ENCODE peak calls at places on chromosomes 7 and 10, in ten cellular contexts. Z, Y, S, X, L, I, K, J, N and M are unnamed samples.

GRCh38 chr7:127809285-127809702 is 157.3 kb downstream of the SND1 start:
- DNase-seq in Z (peak; percentile 85), Y (peak; percentile 78), S (no peak), X (peak; percentile 72), L (no peak), I (no peak), K (peak; percentile 91), J (no peak), N (no peak), M (peak; percentile 67)

GRCh38 chr10:73060738-73061635 is 35.7 kb downstream of the P4HA1 start:
- DNase-seq in Z (peak; percentile 61), Y (no peak), S (no peak), X (no peak), L (peak; percentile 51), I (no peak), K (peak; percentile 48), J (no peak), N (no peak), M (no peak)

GRCh38 chr7:39606941-39607340 is 16.4 kb upstream of the RALA start:
- DNase-seq in Z (no peak), Y (no peak), S (no peak), X (no peak), L (no peak), I (no peak), K (no peak), J (no peak), N (no peak), M (no peak)

GRCh38 chr10:86960003-86960862 is 1.8 kb downstream of the SNCG start:
- DNase-seq in Z (peak; percentile 61), Y (peak; percentile 61), S (peak; percentile 60), X (no peak), L (peak; percentile 83), I (peak; percentile 56), K (peak; percentile 84), J (no peak), N (peak; percentile 64), M (no peak)

GRCh38 chr7:28070311-28071055 is 110.1 kb downstream of the JAZF1 start:
- DNase-seq in Z (no peak), Y (no peak), S (no peak), X (no peak), L (no peak), I (no peak), K (peak; percentile 57), J (no peak), N (no peak), M (no peak)

GRCh38 chr10:127903789-127904188 is 3.1 kb upstream of the PTPRE start:
- DNase-seq in Z (no peak), Y (no peak), S (no peak), X (no peak), L (no peak), I (no peak), K (no peak), J (no peak), N (no peak), M (no peak)

GRCh38 chr10:110842305-110842952 is 29.3 kb upstream of the PDCD4 start:
- DNase-seq in Z (no peak), Y (no peak), S (no peak), X (no peak), L (no peak), I (no peak), K (no peak), J (no peak), N (no peak), M (no peak)

GRCh38 chr7:18693401-18693800 is 197.9 kb downstream of the HDAC9 start:
- DNase-seq in Z (peak; percentile 73), Y (peak; percentile 73), S (no peak), X (no peak), L (peak; percentile 93), I (no peak), K (peak; percentile 92), J (no peak), N (peak; percentile 9), M (peak; percentile 64)

DNA sequence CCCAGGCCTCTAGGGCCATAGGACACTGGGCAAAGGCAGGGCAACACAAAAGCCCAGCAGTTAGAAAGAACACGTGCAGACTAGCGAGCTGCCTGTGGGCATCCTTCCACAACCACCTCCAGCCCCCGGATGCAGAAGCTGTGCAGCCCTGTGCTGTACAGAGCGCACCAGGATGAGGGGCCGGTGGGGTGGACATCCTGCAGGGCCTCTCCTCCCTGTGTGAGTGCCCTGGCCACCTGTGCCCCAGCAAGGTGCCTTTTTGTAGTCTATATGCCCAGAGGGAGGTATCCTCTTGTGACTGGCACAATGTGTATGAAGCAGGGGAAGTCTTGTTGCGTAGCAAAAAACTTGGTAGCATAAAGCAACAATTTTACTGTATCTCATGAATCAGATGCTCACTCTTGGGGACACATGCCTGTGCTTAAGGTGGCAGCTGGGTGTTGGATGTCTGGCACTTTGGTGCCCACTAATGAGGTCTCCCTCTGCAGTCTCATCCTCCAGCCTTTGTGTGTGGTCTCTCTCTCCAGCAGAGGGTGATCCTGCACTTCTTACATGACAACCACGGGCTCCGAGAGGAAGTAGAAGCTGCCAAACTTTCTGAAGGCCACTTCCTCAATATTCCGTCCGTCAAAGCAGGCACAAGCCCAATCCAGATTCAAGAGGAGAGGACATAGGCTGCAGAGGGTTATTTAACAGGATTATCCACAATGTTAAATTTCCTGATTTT is 8.7 kb downstream of the NCAPG2 start:
- DNase-seq in Z (peak; percentile 65), Y (peak; percentile 78), S (peak; percentile 53), X (no peak), L (peak; percentile 94), I (peak; percentile 72), K (peak; percentile 87), J (peak; percentile 59), N (peak; percentile 83), M (peak; percentile 64)
- H3K4me3 ChIP-seq in Z (no peak overlapping the region), Y (no peak overlapping the region), S (no peak overlapping the region), X (no peak overlapping the region), L (no peak overlapping the region), I (no peak overlapping the region), K (peak overlapping the region; percentile 33), J (no peak overlapping the region), N (no peak overlapping the region), M (no peak overlapping the region)

GRCh38 chr7:36393826-36394225 is 4.2 kb downstream of the ANLN start:
- DNase-seq in Z (no peak), Y (no peak), S (no peak), X (no peak), L (no peak), I (no peak), K (no peak), J (no peak), N (no peak), M (no peak)

GRCh38 chr7:36390199-36391090 is 783 bp downstream of the ANLN start:
- DNase-seq in Z (peak; percentile 85), Y (peak; percentile 90), S (peak; percentile 81), X (peak; percentile 76), L (peak; percentile 86), I (peak; percentile 66), K (peak; percentile 96), J (peak; percentile 63), N (peak; percentile 20), M (peak; percentile 82)

GRCh38 chr7:36388423-36388822 is 1.2 kb upstream of the ANLN start:
- DNase-seq in Z (peak; percentile 88), Y (no peak), S (no peak), X (no peak), L (no peak), I (no peak), K (no peak), J (no peak), N (no peak), M (no peak)

GRCh38 chr7:36389371-36390198 is at the start of gene ANLN:
- DNase-seq in Z (peak; percentile 94), Y (peak; percentile 94), S (peak; percentile 96), X (peak; percentile 69), L (peak; percentile 98), I (peak; percentile 94), K (peak; percentile 97), J (peak; percentile 91), N (peak; percentile 90), M (peak; percentile 89)

GRCh38 chr7:36391436-36392198 is 2.0 kb downstream of the ANLN start:
- DNase-seq in Z (peak; percentile 58), Y (no peak), S (no peak), X (no peak), L (peak; percentile 12), I (no peak), K (no peak), J (no peak), N (no peak), M (no peak)
- H3K4me3 ChIP-seq in Z (no peak overlapping the region), Y (peak overlapping the region; percentile 96), S (no peak overlapping the region), X (peak overlapping the region; percentile 94), L (no peak overlapping the region), I (no peak overlapping the region), K (peak overlapping the region; percentile 87), J (no peak overlapping the region), N (no peak overlapping the region), M (peak overlapping the region; percentile 98)

GRCh38 chr7:124761164-124761715 is 4.4 kb downstream of the GPR37 start:
- DNase-seq in Z (no peak), Y (no peak), S (no peak), X (no peak), L (no peak), I (no peak), K (no peak), J (no peak), N (no peak), M (no peak)

GRCh38 chr7:124764847-124765400 is 668 bp downstream of the GPR37 start:
- DNase-seq in Z (no peak), Y (no peak), S (peak; percentile 46), X (no peak), L (peak; percentile 1), I (no peak), K (no peak), J (no peak), N (no peak), M (no peak)

GRCh38 chr7:124762611-124763143 is 2.9 kb downstream of the GPR37 start:
- DNase-seq in Z (no peak), Y (no peak), S (no peak), X (no peak), L (no peak), I (no peak), K (no peak), J (no peak), N (no peak), M (no peak)

GRCh38 chr7:124765401-124766352 is at the start of gene GPR37:
- DNase-seq in Z (peak; percentile 84), Y (peak; percentile 58), S (peak; percentile 69), X (no peak), L (peak; percentile 34), I (no peak), K (peak; percentile 44), J (peak; percentile 41), N (no peak), M (peak; percentile 37)

GRCh38 chr7:124764071-124764846 is 1.3 kb downstream of the GPR37 start:
- DNase-seq in Z (no peak), Y (no peak), S (no peak), X (no peak), L (no peak), I (no peak), K (no peak), J (no peak), N (no peak), M (no peak)
- H3K4me3 ChIP-seq in Z (peak overlapping the region; percentile 49), Y (peak overlapping the region; percentile 85), S (peak overlapping the region; percentile 62), X (peak overlapping the region; percentile 59), L (peak overlapping the region; percentile 27), I (peak overlapping the region; percentile 34), K (no peak overlapping the region), J (peak overlapping the region; percentile 71), N (peak overlapping the region; percentile 1), M (peak overlapping the region; percentile 74)

GRCh38 chr10:133527779-133528271 is 662 bp downstream of the CYP2E1 start:
- DNase-seq in Z (peak; percentile 5), Y (no peak), S (no peak), X (no peak), L (no peak), I (no peak), K (peak; percentile 10), J (no peak), N (no peak), M (no peak)

GRCh38 chr10:133528845-133529575 is 1.8 kb downstream of the CYP2E1 start:
- DNase-seq in Z (no peak), Y (peak; percentile 28), S (no peak), X (no peak), L (peak; percentile 29), I (no peak), K (peak; percentile 35), J (no peak), N (no peak), M (peak; percentile 7)

GRCh38 chr10:133529576-133529946 is 2.4 kb downstream of the CYP2E1 start:
- DNase-seq in Z (no peak), Y (no peak), S (no peak), X (no peak), L (no peak), I (no peak), K (no peak), J (no peak), N (no peak), M (no peak)

GRCh38 chr10:133526957-133527588 is at the start of gene CYP2E1:
- DNase-seq in Z (no peak), Y (no peak), S (no peak), X (no peak), L (no peak), I (no peak), K (no peak), J (no peak), N (no peak), M (no peak)

DNA sequence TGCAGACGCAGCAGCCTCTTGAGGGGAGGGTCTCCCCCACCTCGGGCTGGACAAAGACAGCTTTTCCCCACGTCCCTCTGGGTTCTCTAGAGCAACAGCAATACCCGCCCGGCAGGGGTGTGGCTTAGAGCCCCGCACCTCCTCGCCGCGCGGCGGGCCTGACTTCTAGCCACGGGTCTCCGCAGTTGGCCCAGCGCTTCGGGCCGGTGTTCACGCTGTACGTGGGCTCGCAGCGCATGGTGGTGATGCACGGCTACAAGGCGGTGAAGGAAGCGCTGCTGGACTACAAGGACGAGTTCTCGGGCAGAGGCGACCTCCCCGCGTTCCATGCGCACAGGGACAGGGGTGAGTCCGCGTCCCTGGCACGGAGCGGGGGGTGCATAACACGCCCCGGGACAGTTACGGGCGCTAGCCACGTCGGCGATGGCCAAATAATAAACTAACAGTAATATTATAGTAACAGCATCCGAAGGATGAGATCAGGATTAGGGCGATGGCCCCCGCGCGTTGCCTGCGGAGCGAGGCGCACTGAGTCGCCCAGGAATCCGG is 1.2 kb downstream of the CYP2E1 start:
- DNase-seq in Z (no peak), Y (peak; percentile 9), S (no peak), X (no peak), L (no peak), I (no peak), K (peak; percentile 41), J (no peak), N (no peak), M (no peak)
- H3K4me3 ChIP-seq in Z (peak overlapping the region; percentile 6), Y (no peak overlapping the region), S (peak overlapping the region; percentile 37), X (no peak overlapping the region), L (no peak overlapping the region), I (no peak overlapping the region), K (peak overlapping the region; percentile 54), J (peak overlapping the region; percentile 56), N (peak overlapping the region; percentile 3), M (no peak overlapping the region)